ENCODE peak calls at places on chromosome 19, in five cellular contexts. H is body of pancreas, I is K562, E is IMR-90, N is lower leg skin. A is an unnamed sample.
A peak's percentile ranks its signal among the peaks of the same experiment; 100 is the strongest.

GRCh38 chr19:11626252-11626651 is 29.0 kb downstream of the ZNF627 start:
- DNase-seq in H (peak; percentile 36), N (no peak), E (no peak), I (no peak), A (no peak)

GRCh38 chr19:43501661-43502418 is 2.7 kb downstream of the PHLDB3 start:
- DNase-seq in I (no peak), N (no peak), E (no peak), H (no peak), A (no peak)

GRCh38 chr19:45097776-45098520 is 5.0 kb downstream of the PPP1R37 start:
- DNase-seq in E (peak; percentile 98), I (peak; percentile 90), H (peak; percentile 73), N (peak; percentile 61), A (peak; percentile 61)

GRCh38 chr19:39765091-39766076 is 13.3 kb upstream of the LEUTX start:
- DNase-seq in I (peak; percentile 73), H (peak; percentile 22), N (no peak), E (peak; percentile 41), A (peak; percentile 67)

GRCh38 chr19:45730389-45731288 is at the start of gene FBXO46:
- DNase-seq in N (peak; percentile 96), E (peak; percentile 98), I (peak; percentile 98), H (peak; percentile 99), A (peak; percentile 96)

GRCh38 chr19:8307400-8307964 is 676 bp downstream of the CD320 start:
- DNase-seq in E (no peak), I (peak; percentile 55), H (peak; percentile 2), N (peak; percentile 13), A (no peak)

GRCh38 chr19:8396563-8397203 is 6.5 kb downstream of the RAB11B start:
- DNase-seq in I (peak; percentile 91), E (peak; percentile 39), H (peak; percentile 76), N (peak; percentile 59), A (peak; percentile 81)

GRCh38 chr19:30228726-30229523 is 143.3 kb upstream of the ZNF536 start:
- DNase-seq in H (no peak), N (no peak), I (no peak), E (peak; percentile 6), A (no peak)

GRCh38 chr19:53908106-53908932 is 759 bp upstream of the CACNG7 start:
- DNase-seq in E (peak; percentile 40), I (peak; percentile 75), N (no peak), H (peak; percentile 27), A (peak; percentile 59)

GRCh38 chr19:57947088-57947418 is 453 bp downstream of the ZNF256 start:
- DNase-seq in N (no peak), E (no peak), I (no peak), H (no peak), A (peak; percentile 29)

GRCh38 chr19:7843521-7843920 is 13.5 kb downstream of the EVI5L start:
- DNase-seq in N (no peak), H (no peak), I (no peak), E (no peak), A (no peak)

GRCh38 chr19:8391274-8392016 is 1.3 kb downstream of the RAB11B start:
- DNase-seq in N (no peak), H (peak; percentile 57), E (no peak), I (no peak), A (no peak)

GRCh38 chr19:44552324-44552723 is 22.8 kb upstream of the CEACAM20 start:
- DNase-seq in H (no peak), I (peak; percentile 78), E (no peak), N (no peak), A (peak; percentile 62)

GRCh38 chr19:32917612-32917996 is 48.0 kb upstream of the SLC7A9 start:
- DNase-seq in N (no peak), H (no peak), I (no peak), E (no peak), A (no peak)

GRCh38 chr19:19417618-19418270 is 12.3 kb downstream of the GATAD2A start:
- DNase-seq in I (no peak), E (no peak), H (no peak), N (no peak), A (no peak)

GRCh38 chr19:4172861-4173473 is 9.4 kb downstream of the SIRT6 start:
- DNase-seq in N (no peak), I (peak; percentile 68), H (peak; percentile 34), E (peak; percentile 14), A (peak; percentile 63)

GRCh38 chr19:39845621-39846175 is 481 bp downstream of the FBL start:
- DNase-seq in E (no peak), N (no peak), H (no peak), I (peak; percentile 69), A (peak; percentile 50)

GRCh38 chr19:40612831-40613668 is 11.9 kb downstream of the LTBP4 start:
- DNase-seq in E (no peak), N (no peak), I (peak; percentile 84), H (peak; percentile 40), A (peak; percentile 72)

GRCh38 chr19:56308792-56309191 is 5.8 kb downstream of the ZSCAN5A start:
- DNase-seq in E (no peak), H (no peak), N (no peak), I (no peak), A (no peak)

GRCh38 chr19:29457413-29457812 is 68.4 kb upstream of the VSTM2B start:
- DNase-seq in H (no peak), I (no peak), N (no peak), E (no peak), A (no peak)

GRCh38 chr19:40633207-40633606 is 32.0 kb downstream of the LTBP4 start:
- DNase-seq in N (no peak), E (peak; percentile 85), H (no peak), I (no peak), A (no peak)

GRCh38 chr19:56101746-56102535 is 19.2 kb downstream of the ZNF787 start:
- DNase-seq in I (no peak), N (no peak), H (no peak), E (no peak), A (no peak)

GRCh38 chr19:55340144-55340783 is 588 bp downstream of the KMT5C start:
- DNase-seq in I (peak; percentile 69), N (no peak), E (no peak), H (peak; percentile 30), A (peak; percentile 74)

GRCh38 chr19:27833031-27833430 is 1379.9 kb downstream of the UQCRFS1 start:
- DNase-seq in N (no peak), I (no peak), E (no peak), H (no peak), A (no peak)

GRCh38 chr19:35066121-35066520 is 24.6 kb downstream of the HPN start:
- DNase-seq in N (no peak), E (no peak), I (no peak), H (no peak), A (no peak)

GRCh38 chr19:35063940-35064818 is 22.7 kb downstream of the HPN start:
- DNase-seq in I (no peak), H (peak; percentile 60), E (peak; percentile 84), N (no peak), A (no peak)

GRCh38 chr19:35068941-35069634 is 27.6 kb downstream of the HPN start:
- DNase-seq in H (no peak), I (no peak), E (no peak), N (no peak), A (no peak)

GRCh38 chr19:35065574-35065973 is 24.1 kb downstream of the HPN start:
- DNase-seq in E (no peak), H (no peak), N (no peak), I (no peak), A (no peak)

DNA sequence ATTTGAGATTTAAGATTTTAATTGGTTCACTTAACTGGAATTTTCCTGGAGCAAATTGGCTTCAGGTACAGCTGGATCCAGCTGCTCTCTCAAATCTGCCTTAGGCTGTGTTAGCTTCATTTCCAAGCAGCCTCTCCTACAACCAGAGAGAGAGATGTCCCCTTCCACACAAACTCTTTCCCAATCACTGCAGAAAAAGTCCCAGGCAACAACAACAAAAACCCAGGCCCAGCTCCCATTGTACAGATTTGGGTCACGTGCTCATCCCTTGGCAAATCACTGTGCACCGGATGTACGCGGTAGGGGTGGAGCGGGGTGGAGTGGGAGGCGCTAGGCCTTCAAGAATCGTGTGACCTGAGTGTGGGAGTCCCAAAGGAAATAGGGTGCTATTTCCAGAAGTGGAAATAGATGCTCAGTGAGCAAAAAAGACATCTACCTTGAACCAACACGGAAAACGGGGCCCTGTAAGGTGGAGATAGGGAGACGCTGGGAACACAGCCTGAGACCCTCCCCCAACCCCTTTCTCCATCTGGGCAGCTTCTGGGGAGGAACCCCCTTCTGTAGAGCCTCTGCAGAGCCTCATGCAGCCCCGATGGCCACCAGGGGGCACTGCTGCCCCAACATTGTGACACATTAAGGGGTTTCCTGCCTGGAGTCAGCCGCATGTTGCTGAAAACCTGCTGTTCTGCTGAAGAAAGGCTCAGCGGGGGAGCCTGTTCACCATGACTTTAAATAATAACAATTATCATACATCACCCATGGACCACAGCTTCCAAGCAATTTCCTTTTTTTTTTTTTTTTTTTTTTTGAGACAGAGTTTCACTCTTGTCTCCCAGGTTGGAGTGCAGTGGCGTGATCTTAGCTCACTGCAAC is 25.4 kb downstream of the HPN start:
- DNase-seq in H (peak; percentile 87), I (peak; percentile 93), N (peak; percentile 76), E (peak; percentile 77), A (peak; percentile 80)
- TF ChIP-seq POLR2A in H (no peak), I (no peak), N (no peak), E (no peak), A (no peak)

GRCh38 chr19:42269518-42270345 is 680 bp downstream of the CIC start:
- DNase-seq in H (no peak), I (peak; percentile 39), E (no peak), N (no peak), A (peak; percentile 78)
- TF ChIP-seq POLR2A in H (no peak), I (no peak), E (no peak), N (no peak), A (no peak)

DNA sequence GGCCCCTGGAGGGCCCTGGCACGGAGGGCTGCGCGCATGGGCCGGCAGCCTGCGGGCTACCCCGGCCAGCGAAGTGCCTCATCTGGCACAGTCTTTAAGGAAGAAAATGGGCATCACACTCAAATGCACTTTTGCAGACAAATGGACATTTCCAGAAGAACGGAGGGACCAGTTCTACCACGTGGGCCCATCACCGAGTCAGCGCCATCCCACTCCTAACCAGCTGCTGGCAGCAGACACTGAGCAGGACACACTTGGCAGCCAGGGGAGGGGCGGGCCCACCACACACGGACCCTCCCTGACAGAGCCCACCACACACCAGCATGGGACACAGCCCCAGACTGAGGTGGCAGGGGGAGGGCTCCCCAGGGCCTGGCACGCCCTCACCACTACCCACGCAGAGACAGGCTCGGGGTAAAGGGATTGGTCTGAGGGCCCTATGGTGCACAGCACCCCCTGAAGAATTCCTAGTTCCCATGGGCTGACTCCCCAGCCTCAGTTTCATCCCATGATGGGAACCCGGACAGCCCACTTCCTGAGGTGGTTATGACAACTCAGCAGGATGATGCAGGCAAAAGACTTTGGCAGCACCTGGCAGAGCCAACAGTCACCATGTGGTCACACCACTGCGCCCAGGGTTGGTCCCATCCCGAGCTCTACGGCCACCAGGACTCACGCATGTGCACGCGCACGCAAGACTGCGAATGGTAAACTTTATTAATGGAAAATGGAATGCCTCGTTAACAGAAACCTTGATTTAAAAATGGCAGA is 18.7 kb upstream of the TINCR start:
- DNase-seq in I (no peak), E (no peak), H (no peak), N (no peak), A (no peak)
- TF ChIP-seq POLR2A in I (peak; percentile 45), E (no peak), H (no peak), N (no peak), A (no peak)

GRCh38 chr19:5333581-5334365 is 6.8 kb downstream of the PTPRS start:
- DNase-seq in I (peak; percentile 54), E (no peak), N (no peak), H (no peak), A (no peak)

GRCh38 chr19:5335101-5335500 is 5.5 kb downstream of the PTPRS start:
- DNase-seq in H (no peak), E (no peak), I (no peak), N (no peak), A (no peak)

GRCh38 chr19:5332501-5332900 is 8.1 kb downstream of the PTPRS start:
- DNase-seq in E (no peak), I (no peak), H (no peak), N (no peak), A (no peak)

GRCh38 chr19:5335593-5335992 is 5.0 kb downstream of the PTPRS start:
- DNase-seq in N (no peak), H (no peak), E (no peak), I (no peak), A (no peak)

GRCh38 chr19:5334366-5334739 is 6.3 kb downstream of the PTPRS start:
- DNase-seq in N (no peak), I (no peak), H (no peak), E (no peak), A (no peak)
- TF ChIP-seq POLR2A in N (no peak), I (no peak), H (no peak), E (no peak), A (no peak)

A was measured in erythroblast.